ENCODE peak calls at places on chromosome 13, in four cellular contexts. F is cardiac muscle cell, Q is fibroblast of lung, T is neural progenitor cell. N is an unnamed sample.

GRCh38 chr13:110282316-110282841 is 24.6 kb downstream of the COL4A1 start:
- DNase-seq in F (no peak), Q (no peak), T (no peak), N (no peak)

GRCh38 chr13:23901365-23901764 is 4.1 kb upstream of the C1QTNF9B start:
- DNase-seq in F (no peak), Q (peak; percentile 55), T (no peak), N (no peak)

GRCh38 chr13:98524391-98524790 is 52.5 kb downstream of the STK24 start:
- DNase-seq in F (no peak), Q (no peak), T (no peak), N (no peak)

GRCh38 chr13:98490195-98490771 is 86.6 kb downstream of the STK24 start:
- DNase-seq in F (no peak), Q (no peak), T (no peak), N (no peak)

GRCh38 chr13:114112231-114112825 is 20.1 kb downstream of the RASA3 start:
- DNase-seq in F (no peak), Q (no peak), T (peak; percentile 80), N (no peak)

GRCh38 chr13:68009546-68009945 is 779.4 kb upstream of the PCDH9 start:
- DNase-seq in F (no peak), Q (no peak), T (no peak), N (no peak)

GRCh38 chr13:98173431-98173921 is 3.6 kb downstream of the RNF113B start:
- DNase-seq in F (peak; percentile 85), Q (peak; percentile 100), T (peak; percentile 28), N (no peak)

GRCh38 chr13:77448689-77449088 is 86.8 kb upstream of the SCEL start:
- DNase-seq in F (no peak), Q (no peak), T (no peak), N (no peak)

GRCh38 chr13:104954210-104954609 is 1581.3 kb downstream of the EFNB2 start:
- DNase-seq in F (peak; percentile 8), Q (no peak), T (no peak), N (no peak)

GRCh38 chr13:93535256-93535655 is 308.6 kb downstream of the GPC6 start:
- DNase-seq in F (peak; percentile 53), Q (peak; percentile 76), T (no peak), N (no peak)

GRCh38 chr13:26695891-26696311 is 64.7 kb downstream of the GPR12 start:
- DNase-seq in F (no peak), Q (no peak), T (no peak), N (no peak)

GRCh38 chr13:107586216-107586615 is 629.1 kb downstream of the LIG4 start:
- DNase-seq in F (no peak), Q (peak; percentile 29), T (no peak), N (no peak)

GRCh38 chr13:30971575-30971974 is 39.1 kb downstream of the TEX26 start:
- DNase-seq in F (peak; percentile 40), Q (peak; percentile 65), T (no peak), N (no peak)

GRCh38 chr13:48161530-48162179 is 66.8 kb upstream of the MED4 start:
- DNase-seq in F (no peak), Q (no peak), T (no peak), N (no peak)

GRCh38 chr13:78436311-78436710 is 167.0 kb downstream of the POU4F1 start:
- DNase-seq in F (no peak), Q (no peak), T (no peak), N (no peak)

GRCh38 chr13:50592412-50593145 is 250.9 kb downstream of the DLEU7 start:
- DNase-seq in F (peak; percentile 74), Q (peak; percentile 92), T (no peak), N (no peak)

GRCh38 chr13:73231456-73231855 is 172.7 kb downstream of the KLF5 start:
- DNase-seq in F (no peak), Q (no peak), T (no peak), N (no peak)

DNA sequence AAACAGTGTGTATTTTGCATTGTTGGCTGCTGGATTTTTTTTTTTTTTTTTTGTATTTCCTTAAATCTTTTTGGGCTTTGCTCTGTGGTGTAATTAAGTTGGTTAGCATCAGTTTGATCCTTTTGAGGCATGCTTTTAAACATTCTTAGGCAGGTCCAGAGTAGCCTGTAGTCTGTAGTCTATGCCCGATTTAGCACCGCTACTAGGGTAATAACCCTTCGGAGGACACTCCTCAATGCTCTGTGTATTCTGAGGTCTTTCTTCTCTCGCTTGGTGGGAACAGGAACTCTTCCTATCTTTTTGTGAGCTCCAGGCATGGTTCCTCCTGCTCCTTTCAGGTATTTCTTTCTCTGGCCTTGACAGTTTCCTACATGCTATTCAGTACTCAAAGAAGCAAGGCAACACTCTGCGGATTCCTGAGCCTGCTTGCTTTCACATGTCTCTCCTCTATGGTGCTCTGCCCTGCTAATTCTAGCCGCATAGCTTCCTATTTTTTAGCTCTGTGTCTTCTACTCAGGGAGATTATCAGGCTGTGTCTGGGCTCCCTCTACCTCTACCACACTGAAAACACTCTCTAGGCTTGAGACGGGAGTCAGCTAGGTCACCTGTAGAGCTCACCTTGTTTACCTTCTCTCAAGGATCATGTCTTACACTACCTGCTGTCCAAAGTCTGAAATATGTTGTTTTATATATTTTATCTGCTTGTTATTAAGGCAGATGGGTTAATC is 195.1 kb downstream of the NDFIP2 start:
- DNase-seq in F (no peak), Q (no peak), T (no peak), N (no peak)
- TF ChIP-seq CTCF in F (no peak), Q (no peak), T (no peak), N (no peak)

GRCh38 chr13:44471686-44472085 is 98.1 kb downstream of the SERP2 start:
- DNase-seq in F (peak; percentile 38), Q (peak; percentile 72), T (no peak), N (no peak)

GRCh38 chr13:44470623-44471562 is 97.3 kb downstream of the SERP2 start:
- DNase-seq in F (peak; percentile 45), Q (peak; percentile 27), T (peak; percentile 35), N (no peak)

DNA sequence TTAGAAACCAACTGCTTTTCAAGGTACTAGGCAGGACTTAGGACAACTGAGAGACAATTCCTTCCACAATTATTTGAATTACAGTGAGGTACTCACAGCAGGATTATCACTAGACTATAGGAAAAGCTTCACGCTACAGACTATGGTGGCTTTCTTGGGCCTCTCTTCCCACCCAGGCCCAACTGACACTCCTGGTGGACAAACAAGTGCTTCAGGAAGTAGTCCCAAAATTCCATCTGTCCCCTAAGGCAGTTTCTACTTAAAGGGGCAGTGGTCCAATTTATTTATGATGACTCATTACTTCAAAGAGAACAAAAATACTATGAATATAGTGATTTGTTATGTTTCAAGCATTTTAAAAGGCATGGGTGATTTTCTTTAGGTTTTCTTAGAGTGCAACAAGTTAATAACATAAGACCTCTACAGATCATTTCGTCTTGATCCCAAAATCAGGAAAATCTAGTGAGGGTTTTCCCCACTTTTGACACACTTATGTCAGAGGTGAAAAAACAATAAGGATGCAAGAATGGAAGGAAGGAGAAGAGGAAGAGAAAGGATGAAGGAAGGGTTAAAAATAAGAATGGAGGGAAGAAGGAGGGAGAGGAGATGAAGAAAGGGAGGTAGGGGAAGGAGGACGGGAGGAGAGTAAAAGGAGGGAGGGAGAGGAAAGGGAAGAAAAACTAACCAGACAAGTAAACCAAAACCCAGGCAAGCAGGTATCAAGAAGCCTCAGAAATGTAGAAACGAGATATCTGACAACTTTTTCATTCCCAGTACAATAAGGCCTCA is 100.7 kb downstream of the SERP2 start:
- DNase-seq in F (peak; percentile 31), Q (peak; percentile 29), T (no peak), N (peak; percentile 4)
- TF ChIP-seq CTCF in F (no peak), Q (no peak), T (peak; percentile 5), N (no peak)

GRCh38 chr13:27905650-27906049 is 14.2 kb upstream of the PDX1 start:
- DNase-seq in F (no peak), Q (no peak), T (no peak), N (no peak)

GRCh38 chr13:27913116-27913515 is 6.7 kb upstream of the PDX1 start:
- DNase-seq in F (no peak), Q (no peak), T (no peak), N (no peak)

GRCh38 chr13:27911499-27911898 is 8.3 kb upstream of the PDX1 start:
- DNase-seq in F (no peak), Q (no peak), T (no peak), N (no peak)

GRCh38 chr13:27909378-27909777 is 10.4 kb upstream of the PDX1 start:
- DNase-seq in F (no peak), Q (no peak), T (no peak), N (no peak)

GRCh38 chr13:27907139-27907787 is 12.5 kb upstream of the PDX1 start:
- DNase-seq in F (no peak), Q (no peak), T (no peak), N (no peak)
- TF ChIP-seq CTCF in F (no peak), Q (no peak), T (no peak), N (no peak)

GRCh38 chr13:36509369-36509768 is 77.1 kb downstream of the CCNA1 start:
- DNase-seq in F (no peak), Q (no peak), T (peak; percentile 35), N (no peak)
- TF ChIP-seq CTCF in F (peak; percentile 7), Q (no peak), T (peak; percentile 37), N (no peak)

GRCh38 chr13:103036268-103036667 is 29.9 kb downstream of the SLC10A2 start:
- DNase-seq in F (no peak), Q (no peak), T (no peak), N (no peak)
- TF ChIP-seq CTCF in F (no peak), Q (no peak), T (no peak), N (no peak)

GRCh38 chr13:49553888-49554287 is 31.5 kb downstream of the RCBTB1 start:
- DNase-seq in F (no peak), Q (no peak), T (no peak), N (no peak)

GRCh38 chr13:49546559-49546958 is 38.8 kb downstream of the RCBTB1 start:
- DNase-seq in F (no peak), Q (no peak), T (no peak), N (no peak)

GRCh38 chr13:49545661-49546060 is 39.7 kb downstream of the RCBTB1 start:
- DNase-seq in F (no peak), Q (no peak), T (no peak), N (no peak)

GRCh38 chr13:49551245-49551644 is 34.1 kb downstream of the RCBTB1 start:
- DNase-seq in F (no peak), Q (no peak), T (no peak), N (no peak)

DNA sequence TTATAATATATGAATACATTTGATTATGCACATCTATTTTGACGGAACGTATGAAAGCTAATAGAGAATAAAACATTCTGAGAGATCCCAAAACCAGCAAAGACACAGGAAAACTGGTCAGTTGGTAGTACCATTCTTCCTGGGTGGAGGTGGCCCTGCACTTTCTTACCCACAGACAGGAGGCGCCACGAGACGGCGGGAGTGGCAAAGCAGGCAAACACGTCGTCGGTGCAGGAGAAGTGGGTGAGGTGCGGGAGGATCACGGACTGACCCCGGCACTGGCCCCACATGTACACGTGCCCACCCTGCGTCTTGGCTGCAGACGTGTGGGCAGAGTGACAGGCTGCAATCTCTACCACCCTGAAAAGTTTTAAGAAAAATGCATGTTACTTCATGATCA is 36.1 kb downstream of the RCBTB1 start:
- DNase-seq in F (no peak), Q (no peak), T (no peak), N (no peak)
- TF ChIP-seq CTCF in F (no peak), Q (peak; percentile 11), T (peak; percentile 16), N (no peak)

GRCh38 chr13:20016649-20017364 is 58.3 kb downstream of the ZMYM2 start:
- DNase-seq in F (no peak), Q (no peak), T (no peak), N (no peak)
- TF ChIP-seq CTCF in F (no peak), Q (no peak), T (no peak), N (no peak)

GRCh38 chr13:113084094-113084942 is 21.3 kb upstream of the F7 start:
- DNase-seq in F (no peak), Q (no peak), T (no peak), N (no peak)
- TF ChIP-seq CTCF in F (peak; percentile 16), Q (peak; percentile 13), T (peak; percentile 21), N (no peak)

GRCh38 chr13:99600318-99600717 is 99.0 kb downstream of the TM9SF2 start:
- DNase-seq in F (no peak), Q (no peak), T (peak; percentile 66), N (no peak)
- TF ChIP-seq CTCF in F (peak; percentile 10), Q (no peak), T (peak; percentile 76), N (no peak)

N was measured in Calu3.